ENCODE peak calls at places on chromosomes 4 and X, in eight cellular contexts. H, X, G, L, A, R, Q and K are unnamed samples.

GRCh38 chr4:185810746-185811508 is 1.1 kb downstream of the SORBS2 start:
- DNase-seq in H (no peak), X (no peak), G (no peak), L (no peak), A (no peak), R (no peak), Q (no peak), K (peak; percentile 54)

GRCh38 chr4:168021666-168022065 is 70.7 kb upstream of the ANXA10 start:
- DNase-seq in H (no peak), X (peak; percentile 9), G (peak; percentile 41), L (no peak), A (no peak), R (no peak), Q (no peak), K (peak; percentile 1)

GRCh38 chrX:107662824-107663223 is 34.5 kb downstream of the PRPS1 start:
- DNase-seq in H (no peak), X (no peak), G (no peak), L (no peak), A (no peak), R (no peak), Q (no peak), K (no peak)

GRCh38 chrX:54043696-54044125 is 562 bp downstream of the PHF8 start:
- DNase-seq in H (no peak), X (no peak), G (peak; percentile 39), L (peak; percentile 39), A (peak; percentile 77), R (peak; percentile 28), Q (no peak), K (peak; percentile 76)

GRCh38 chr4:125283702-125284279 is 31.0 kb upstream of the FAT4 start:
- DNase-seq in H (no peak), X (peak; percentile 66), G (peak; percentile 51), L (no peak), A (peak; percentile 34), R (no peak), Q (no peak), K (peak; percentile 44)

GRCh38 chr4:46505131-46505530 is 115.2 kb upstream of the GABRA2 start:
- DNase-seq in H (no peak), X (no peak), G (no peak), L (no peak), A (no peak), R (no peak), Q (no peak), K (no peak)

GRCh38 chr4:183602444-183603102 is 56.4 kb downstream of the RWDD4 start:
- DNase-seq in H (no peak), X (peak; percentile 57), G (peak; percentile 37), L (no peak), A (no peak), R (peak; percentile 18), Q (no peak), K (peak; percentile 13)

GRCh38 chr4:98514930-98515809 is 143.2 kb downstream of the TSPAN5 start:
- DNase-seq in H (no peak), X (no peak), G (peak; percentile 52), L (no peak), A (peak; percentile 7), R (no peak), Q (no peak), K (no peak)

GRCh38 chr4:26860922-26861433 is 337 bp downstream of the STIM2 start:
- DNase-seq in H (peak; percentile 59), X (peak; percentile 42), G (peak; percentile 61), L (peak; percentile 68), A (peak; percentile 77), R (no peak), Q (peak; percentile 65), K (peak; percentile 89)

GRCh38 chr4:24235609-24236008 is 345.8 kb upstream of the PPARGC1A start:
- DNase-seq in H (no peak), X (no peak), G (no peak), L (no peak), A (no peak), R (no peak), Q (no peak), K (peak; percentile 49)

GRCh38 chrX:90883479-90883878 is 551.2 kb upstream of the PABPC5 start:
- DNase-seq in H (no peak), X (no peak), G (no peak), L (no peak), A (no peak), R (no peak), Q (no peak), K (no peak)